ENCODE peak calls at places on chromosomes 11 and 22, in six cellular contexts. C, Z, K, R, W and A are unnamed samples.

GRCh38 chr11:90744169-90744568 is 521.3 kb upstream of the CHORDC1 start:
- DNase-seq in C (no peak), Z (no peak), K (no peak), R (no peak), W (no peak), A (no peak)

GRCh38 chr22:28054622-28054871 is 135.5 kb upstream of the PITPNB start:
- DNase-seq in C (no peak), Z (no peak), K (no peak), R (no peak), W (no peak), A (no peak)

GRCh38 chr11:27991731-27992130 is 116.2 kb downstream of the KIF18A start:
- DNase-seq in C (no peak), Z (no peak), K (no peak), R (no peak), W (no peak), A (no peak)

GRCh38 chr22:44538518-44539315 is 40.7 kb upstream of the RTL6 start:
- DNase-seq in C (no peak), Z (peak), K (no peak), R (no peak), W (no peak), A (no peak)

GRCh38 chr11:66743271-66743968 is 14.4 kb upstream of the SPTBN2 start:
- DNase-seq in C (peak), Z (peak), K (no peak), R (peak), W (no peak), A (no peak)

GRCh38 chr11:120306519-120307242 is 18.4 kb upstream of the TLCD5 start:
- DNase-seq in C (peak), Z (peak), K (no peak), R (peak), W (peak), A (peak)

GRCh38 chr22:48887394-48888332 is 940.0 kb downstream of the BRD1 start:
- DNase-seq in C (no peak), Z (no peak), K (no peak), R (peak), W (no peak), A (no peak)

GRCh38 chr11:32706985-32707736 is 87.3 kb downstream of the CCDC73 start:
- DNase-seq in C (peak), Z (no peak), K (no peak), R (no peak), W (peak), A (peak)

GRCh38 chr11:44950625-44951472 is at the start of gene TP53I11:
- DNase-seq in C (peak), Z (no peak), K (peak), R (peak), W (peak), A (no peak)

GRCh38 chr11:60164550-60165075 is 18.3 kb downstream of the MS4A6A start:
- DNase-seq in C (no peak), Z (no peak), K (no peak), R (no peak), W (no peak), A (no peak)

GRCh38 chr22:23538502-23538860 is 41.6 kb downstream of the IGLL1 start:
- DNase-seq in C (no peak), Z (no peak), K (no peak), R (peak), W (no peak), A (no peak)

GRCh38 chr22:30694638-30695350 is at the start of gene OSBP2:
- DNase-seq in C (peak), Z (peak), K (peak), R (no peak), W (no peak), A (no peak)

GRCh38 chr22:27247691-27248434 is 553.7 kb downstream of the MN1 start:
- DNase-seq in C (no peak), Z (no peak), K (peak), R (no peak), W (peak), A (no peak)

GRCh38 chr11:58867556-58867955 is 23.1 kb upstream of the GLYATL2 start:
- DNase-seq in C (no peak), Z (no peak), K (no peak), R (no peak), W (no peak), A (no peak)

GRCh38 chr22:27998511-27999410 is 79.7 kb upstream of the PITPNB start:
- DNase-seq in C (no peak), Z (no peak), K (no peak), R (no peak), W (no peak), A (no peak)

GRCh38 chr22:41512421-41513194 is 31.7 kb downstream of the POLR3H start:
- DNase-seq in C (peak), Z (peak), K (no peak), R (no peak), W (peak), A (peak)

GRCh38 chr11:123318623-123319022 is 111.4 kb upstream of the GRAMD1B start:
- DNase-seq in C (no peak), Z (no peak), K (no peak), R (no peak), W (no peak), A (no peak)

GRCh38 chr11:65026810-65027209 is 429 bp upstream of the SNX15 start:
- DNase-seq in C (no peak), Z (no peak), K (no peak), R (no peak), W (no peak), A (no peak)

GRCh38 chr11:72069787-72070251 is 10.5 kb downstream of the NUMA1 start:
- DNase-seq in C (peak), Z (peak), K (peak), R (peak), W (peak), A (peak)

GRCh38 chr11:47431356-47432083 is 5.3 kb upstream of the PSMC3 start:
- DNase-seq in C (no peak), Z (no peak), K (no peak), R (no peak), W (no peak), A (no peak)

GRCh38 chr11:121552160-121552559 is 99.4 kb upstream of the SORL1-AS1 start:
- DNase-seq in C (no peak), Z (no peak), K (no peak), R (no peak), W (no peak), A (no peak)

GRCh38 chr11:104333977-104334376 is 170.0 kb upstream of the PDGFD start:
- DNase-seq in C (peak), Z (no peak), K (no peak), R (no peak), W (no peak), A (no peak)

GRCh38 chr11:47856186-47856585 is 8.0 kb upstream of the NUP160 start:
- DNase-seq in C (peak), Z (no peak), K (no peak), R (no peak), W (no peak), A (no peak)

GRCh38 chr11:111624602-111625001 is 22.4 kb downstream of the SIK2 start:
- DNase-seq in C (no peak), Z (no peak), K (no peak), R (no peak), W (peak), A (no peak)

GRCh38 chr11:363948-364761 is 5.1 kb upstream of the B4GALNT4 start:
- DNase-seq in C (peak), Z (peak), K (no peak), R (no peak), W (peak), A (no peak)

GRCh38 chr11:78065239-78065638 is 1.6 kb downstream of the THRSP start:
- DNase-seq in C (no peak), Z (no peak), K (no peak), R (no peak), W (no peak), A (no peak)

GRCh38 chr11:32023370-32023964 is 67.4 kb upstream of the RCN1 start:
- DNase-seq in C (no peak), Z (no peak), K (no peak), R (no peak), W (no peak), A (no peak)

GRCh38 chr22:48423481-48423901 is 1404.2 kb downstream of the BRD1 start:
- DNase-seq in C (no peak), Z (no peak), K (no peak), R (no peak), W (peak), A (no peak)

GRCh38 chr22:41446057-41446501 is 522 bp downstream of the TOB2 start:
- DNase-seq in C (no peak), Z (peak), K (peak), R (peak), W (no peak), A (no peak)

GRCh38 chr11:6319879-6320410 is 356 bp downstream of the CAVIN3 start:
- DNase-seq in C (peak), Z (peak), K (peak), R (peak), W (peak), A (peak)

GRCh38 chr22:48137640-48138039 is 1375.2 kb downstream of the TBC1D22A start:
- DNase-seq in C (peak), Z (no peak), K (no peak), R (peak), W (no peak), A (no peak)

GRCh38 chr11:103889679-103890078 is 146.8 kb upstream of the DDI1 start:
- DNase-seq in C (no peak), Z (no peak), K (no peak), R (no peak), W (no peak), A (no peak)

GRCh38 chr11:35377262-35377661 is 42.1 kb downstream of the SLC1A2 start:
- DNase-seq in C (no peak), Z (no peak), K (no peak), R (no peak), W (no peak), A (no peak)

GRCh38 chr11:75276696-75277095 is 36.1 kb downstream of the TPBGL start:
- DNase-seq in C (no peak), Z (no peak), K (no peak), R (peak), W (no peak), A (no peak)

DNA sequence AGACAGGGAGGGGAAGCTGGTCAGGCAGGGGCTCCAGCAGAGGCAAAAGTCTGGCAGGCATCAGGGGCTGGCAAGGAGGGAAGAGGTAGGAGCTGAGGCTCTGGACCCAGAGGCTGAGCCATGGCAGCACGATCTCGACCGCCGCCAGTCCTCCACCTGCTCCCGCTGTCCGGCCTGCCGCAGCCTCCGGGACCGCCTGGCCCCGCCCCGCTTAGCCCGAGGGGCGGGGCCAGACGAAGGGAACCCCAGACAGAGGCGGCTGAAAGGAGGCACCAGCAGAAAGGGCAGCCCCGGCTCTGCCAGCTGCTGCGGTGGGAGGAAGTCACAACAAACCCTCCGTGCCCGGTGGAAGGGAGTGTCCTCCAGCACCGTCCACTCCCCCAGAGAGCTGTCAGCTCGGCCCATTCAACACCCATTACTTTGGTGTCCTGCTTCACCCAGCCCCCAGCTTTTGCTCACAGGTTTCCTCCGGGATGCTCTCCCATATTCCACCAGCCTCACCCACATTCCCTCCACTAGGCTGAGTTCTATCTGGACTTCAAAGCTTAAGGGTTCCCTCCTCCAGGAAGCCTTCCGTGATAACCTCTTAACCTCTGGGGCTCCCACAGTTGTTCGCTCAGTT is at the start of gene MFNG:
- DNase-seq in C (peak), Z (no peak), K (peak), R (peak), W (no peak), A (peak)
- H3K4me3 ChIP-seq in C (no peak), Z (no peak), K (peak), R (peak), W (no peak), A (no peak)

GRCh38 chr11:17873571-17873970 is 139.0 kb downstream of the KCNC1 start:
- DNase-seq in C (no peak), Z (no peak), K (peak), R (no peak), W (no peak), A (no peak)
- TF ChIP-seq CTCF in C (no peak), Z (no peak), K (no peak), R (no peak), W (no peak), A (no peak)

GRCh38 chr11:2517386-2518064 is 72.7 kb downstream of the KCNQ1 start:
- DNase-seq in C (no peak), Z (no peak), K (no peak), R (peak), W (no peak), A (no peak)
- H3K4me3 ChIP-seq in C (no peak), Z (no peak), K (no peak), R (no peak), W (no peak), A (no peak)

GRCh38 chr11:46075928-46076327 is 45.3 kb downstream of the PHF21A start:
- DNase-seq in C (peak), Z (no peak), K (no peak), R (no peak), W (no peak), A (no peak)
- TF ChIP-seq CTCF in C (peak), Z (peak), K (no peak), R (no peak), W (peak), A (peak)

DNA sequence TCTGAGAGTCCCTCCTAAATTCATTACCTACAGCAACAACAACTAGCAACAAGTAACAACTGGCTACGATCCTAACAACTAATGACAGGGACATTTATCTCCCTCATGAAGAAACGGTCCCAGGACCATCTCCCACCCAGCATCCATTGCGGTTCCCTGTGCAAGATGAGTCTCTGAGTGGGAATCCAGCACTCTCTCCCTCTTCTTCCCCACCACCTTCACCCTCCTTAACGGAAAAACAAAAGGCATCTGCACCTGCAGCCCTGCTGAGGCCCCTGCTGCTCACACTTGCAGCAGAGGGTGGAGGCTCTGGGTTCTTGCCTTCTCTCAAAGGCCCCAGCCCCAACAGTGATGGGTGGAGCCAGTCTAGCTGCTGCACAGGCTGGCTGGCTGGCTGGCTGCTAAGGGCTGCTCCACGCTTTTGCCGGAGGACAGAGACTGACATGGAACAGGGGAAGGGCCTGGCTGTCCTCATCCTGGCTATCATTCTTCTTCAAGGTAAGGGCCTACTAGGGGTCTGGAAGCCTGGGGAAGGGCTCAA is at the start of gene CD3G:
- DNase-seq in C (no peak), Z (no peak), K (no peak), R (no peak), W (no peak), A (no peak)
- H3K4me3 ChIP-seq in C (no peak), Z (no peak), K (no peak), R (no peak), W (no peak), A (no peak)

DNA sequence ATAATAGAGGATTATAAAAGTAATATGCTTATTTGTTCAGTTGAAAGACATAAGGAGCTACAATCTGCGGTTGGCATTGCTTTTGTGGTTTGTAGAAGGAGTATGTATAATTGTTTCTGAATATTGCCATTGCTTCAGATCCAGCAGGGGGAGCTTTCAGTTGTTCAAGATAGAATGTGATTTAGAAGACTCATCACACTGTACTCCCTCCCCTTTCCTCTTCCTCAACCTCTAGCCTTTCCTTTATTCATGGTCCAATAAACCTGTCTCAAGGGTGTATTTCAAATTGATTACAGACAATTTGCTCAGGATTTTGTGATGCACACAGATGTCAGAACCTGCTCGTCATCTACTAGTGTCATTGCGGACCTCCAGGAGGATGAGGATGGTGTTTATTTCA is 9.8 kb downstream of the PRMT3 start:
- DNase-seq in C (peak), Z (no peak), K (no peak), R (no peak), W (peak), A (peak)
- TF ChIP-seq CTCF in C (peak), Z (peak), K (peak), R (no peak), W (peak), A (peak)

GRCh38 chr22:17707526-17707925 is 66.7 kb downstream of the BID start:
- DNase-seq in C (no peak), Z (no peak), K (no peak), R (no peak), W (peak), A (peak)
- H3K4me3 ChIP-seq in C (peak), Z (no peak), K (peak), R (no peak), W (peak), A (peak)

GRCh38 chr11:119194811-119195210 is 9.5 kb downstream of the NHERF4 start:
- DNase-seq in C (no peak), Z (no peak), K (no peak), R (no peak), W (no peak), A (no peak)
- TF ChIP-seq CTCF in C (no peak), Z (no peak), K (no peak), R (no peak), W (no peak), A (no peak)